ENCODE peak calls at places on chromosome X, in five cellular contexts. Y is esophagus squamous epithelium, U is PC-3, H is GM23338, V is GM06990. R is an unnamed sample. For H3K36me3 and H3K27me3, the result is how much of the 10 kb centered on the place peaks cover.

GRCh38 chrX:22249371-22249770 is 23.3 kb upstream of the CBLL2 start:
- DNase-seq in Y (no peak), U (no peak), H (no peak), V (no peak), R (no peak)

GRCh38 chrX:120749141-120749846 is 119.4 kb upstream of the C1GALT1C1 start:
- DNase-seq in Y (no peak), U (no peak), H (no peak), V (peak), R (no peak)

GRCh38 chrX:110359273-110359672 is 625 bp downstream of the RTL9 start:
- DNase-seq in Y (no peak), U (no peak), H (no peak), V (no peak), R (no peak)

GRCh38 chrX:8741981-8742380 is 10.0 kb upstream of the ANOS1 start:
- DNase-seq in Y (no peak), U (no peak), H (no peak), V (no peak), R (no peak)

GRCh38 chrX:65635371-65635770 is 32.1 kb upstream of the MSN start:
- DNase-seq in Y (no peak), U (no peak), H (no peak), V (no peak), R (no peak)

GRCh38 chrX:30302957-30303356 is 6.2 kb downstream of the NR0B1 start:
- DNase-seq in Y (no peak), U (peak), H (no peak), V (no peak), R (no peak)

GRCh38 chrX:24506082-24506481 is 41.0 kb downstream of the PDK3 start:
- DNase-seq in Y (no peak), U (peak), H (no peak), V (peak), R (no peak)

GRCh38 chrX:47807548-47807947 is 29.2 kb upstream of the ZNF81 start:
- DNase-seq in Y (no peak), U (no peak), H (peak), V (no peak), R (no peak)

GRCh38 chrX:147315493-147315892 is 500.9 kb upstream of the CXorf51A start:
- DNase-seq in Y (no peak), U (no peak), H (no peak), V (no peak), R (no peak)

GRCh38 chrX:54708404-54708803 is 89.7 kb downstream of the ITIH6 start:
- DNase-seq in Y (no peak), U (no peak), H (no peak), V (no peak), R (no peak)

GRCh38 chrX:9356846-9357245 is 108.0 kb upstream of the TBL1X start:
- DNase-seq in Y (no peak), U (peak), H (no peak), V (no peak), R (no peak)

GRCh38 chrX:116240446-116240845 is 69.9 kb downstream of the AGTR2 start:
- DNase-seq in Y (no peak), U (peak), H (no peak), V (no peak), R (no peak)

GRCh38 chrX:81201692-81202412 is at the start of the genes HMGN5 and SH3BGRL:
- DNase-seq in Y (peak), U (peak), H (peak), V (peak), R (peak)

GRCh38 chrX:48617542-48618340 is 20.4 kb downstream of the WDR13 start:
- DNase-seq in Y (no peak), U (no peak), H (no peak), V (no peak), R (no peak)

GRCh38 chrX:31440546-31440945 is 368.7 kb upstream of the FTHL17 start:
- DNase-seq in Y (no peak), U (no peak), H (no peak), V (no peak), R (no peak)
- H3K36me3 ChIP-seq in Y (under half), U (under half), H (under half), V (under half), R (under half)

GRCh38 chrX:43631841-43632240 is 24.3 kb upstream of the MAOA start:
- DNase-seq in Y (no peak), U (no peak), H (no peak), V (no peak), R (no peak)
- H3K27me3 ChIP-seq in Y (under half), U (under half), H (under half), V (under half), R (under half)

DNA sequence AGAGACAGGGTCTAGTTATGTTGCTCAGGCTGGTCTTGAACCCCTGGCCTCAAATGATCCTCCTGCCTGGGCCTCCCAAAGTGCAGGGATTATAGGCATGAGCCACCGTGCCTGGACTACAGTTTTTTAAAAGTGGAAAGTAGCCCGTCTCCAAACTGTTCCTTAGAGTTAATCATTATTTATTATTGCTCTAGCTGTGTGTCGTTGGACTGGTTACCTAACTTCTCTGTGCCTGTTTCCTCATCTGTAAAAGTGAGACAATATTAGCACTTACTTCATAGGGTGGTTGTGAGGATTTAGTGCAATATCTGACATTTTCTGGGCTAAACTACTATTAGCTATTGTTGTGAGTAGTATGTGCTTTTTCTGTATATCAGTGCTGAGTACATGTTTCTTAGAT is 152.3 kb upstream of the SCML1 start:
- DNase-seq in Y (no peak), U (no peak), H (no peak), V (no peak), R (no peak)
- H3K4me3 ChIP-seq in Y (no peak), U (no peak), H (no peak), V (no peak), R (no peak)

DNA sequence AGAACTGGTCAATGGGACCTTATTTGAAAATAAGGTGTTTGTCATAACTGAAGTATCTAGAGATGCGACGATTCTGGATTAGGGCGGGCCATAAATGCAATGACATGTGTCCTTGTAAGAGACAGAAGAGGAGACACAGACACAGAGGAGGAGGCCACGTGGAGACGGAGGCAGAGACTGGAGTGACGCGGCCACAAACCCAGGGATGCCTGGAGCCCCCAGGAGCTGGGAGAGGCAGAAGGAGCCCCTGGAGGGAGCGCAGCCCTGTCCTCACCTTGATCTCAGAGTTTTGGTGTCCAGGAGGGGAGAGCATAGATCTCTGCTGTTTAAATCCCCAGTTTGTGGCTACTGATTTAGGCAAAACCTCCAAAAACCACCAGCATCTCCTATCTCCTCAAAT is 5.0 kb downstream of the GTPBP6 start:
- DNase-seq in Y (no peak), U (no peak), H (no peak), V (no peak), R (no peak)
- H3K36me3 ChIP-seq in Y (under half), U (under half), H (under half), V (under half), R (half or more)

DNA sequence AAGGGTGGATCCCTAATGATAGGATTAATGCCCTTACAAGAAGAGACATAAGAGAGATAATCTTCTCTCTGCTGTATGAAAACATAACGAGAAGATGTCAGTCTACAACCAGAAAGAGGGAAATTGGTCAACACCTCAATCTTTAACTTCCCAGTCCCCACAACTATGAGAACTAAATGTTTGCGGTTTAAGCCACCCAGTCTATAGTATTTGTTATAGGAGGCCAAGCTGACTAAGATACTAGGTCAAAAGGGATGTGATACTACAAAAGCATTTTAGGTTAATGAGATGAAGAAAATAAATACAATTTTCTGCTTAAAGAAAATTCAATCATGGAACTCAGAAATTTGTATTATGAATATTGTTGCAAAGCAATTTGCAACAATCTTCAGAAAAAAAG is 55.4 kb upstream of the LHFPL1 start:
- DNase-seq in Y (no peak), U (no peak), H (no peak), V (no peak), R (no peak)
- H3K27me3 ChIP-seq in Y (under half), U (under half), H (under half), V (under half), R (under half)

GRCh38 chrX:119238557-119238956 is 2.5 kb downstream of the PGRMC1 start:
- DNase-seq in Y (no peak), U (peak), H (no peak), V (no peak), R (no peak)
- H3K4me3 ChIP-seq in Y (no peak), U (peak), H (peak), V (no peak), R (no peak)

GRCh38 chrX:45842207-45842900 is 641.7 kb upstream of the DIPK2B start:
- DNase-seq in Y (no peak), U (no peak), H (no peak), V (no peak), R (no peak)
- H3K36me3 ChIP-seq in Y (under half), U (under half), H (under half), V (under half), R (under half)

DNA sequence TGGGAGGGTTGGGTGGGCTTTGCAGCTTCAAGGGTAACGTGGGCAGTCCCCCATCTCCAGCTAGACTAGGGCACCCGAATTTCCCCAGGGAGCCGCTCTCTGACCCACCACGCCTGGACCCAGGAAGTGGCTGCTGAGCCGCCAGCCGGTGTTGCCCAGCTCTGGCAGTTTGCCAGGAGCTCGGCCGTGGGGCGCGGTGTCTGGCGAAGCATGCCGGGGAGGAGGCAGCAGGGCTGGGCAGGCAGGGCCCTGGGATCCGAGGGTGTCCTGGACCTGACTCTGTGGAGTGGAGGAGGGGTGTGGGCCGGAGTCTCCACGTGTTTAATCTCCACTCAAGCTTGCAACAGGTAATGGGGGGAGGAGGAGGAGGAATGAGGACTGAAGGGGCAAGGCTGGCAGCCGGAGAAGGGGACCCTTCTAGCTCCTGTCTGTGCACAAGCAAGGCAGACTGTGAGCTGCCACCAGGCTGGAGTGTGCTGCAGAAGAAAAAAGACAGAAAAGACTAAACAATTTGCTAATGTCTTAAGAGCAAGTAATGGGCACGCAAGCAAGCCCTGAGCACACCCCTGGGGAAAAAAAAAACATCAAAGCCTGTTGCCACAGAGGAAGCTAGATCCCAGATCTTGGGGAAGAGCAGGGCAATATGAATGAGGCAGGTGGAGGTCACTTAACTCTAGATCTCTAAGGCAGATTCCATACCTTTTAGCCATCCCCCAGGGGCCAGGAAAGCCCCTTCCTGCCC is 2.4 kb downstream of the LONRF3 start:
- DNase-seq in Y (no peak), U (peak), H (no peak), V (peak), R (peak)
- H3K27me3 ChIP-seq in Y (under half), U (under half), H (half or more), V (under half), R (under half)